ENCODE peak calls at places on chromosomes 1 and 21, in eight cellular contexts. One of them, this sample, is unnamed.

GRCh38 chr1:64686828-64687724 is 57.8 kb upstream of the RAVER2 start:
- DNase-seq in CD4-positive, alpha-beta memory T cell: peak
- DNase-seq in effector memory CD8-positive, alpha-beta T cell: peak
- DNase-seq in astrocyte of the cerebellum: peak
- DNase-seq in T-helper 9 cell: peak
- DNase-seq in T-helper 2 cell: no peak
- DNase-seq in HFFc6: peak
- DNase-seq in naive thymus-derived CD4-positive, alpha-beta T cell: peak
- DNase-seq in this sample: peak

GRCh38 chr1:55708781-55709180 is 493.6 kb upstream of the USP24 start:
- DNase-seq in naive thymus-derived CD4-positive, alpha-beta T cell: no peak
- DNase-seq in effector memory CD8-positive, alpha-beta T cell: no peak
- DNase-seq in T-helper 9 cell: no peak
- DNase-seq in astrocyte of the cerebellum: no peak
- DNase-seq in T-helper 2 cell: no peak
- DNase-seq in CD4-positive, alpha-beta memory T cell: no peak
- DNase-seq in HFFc6: no peak
- DNase-seq in this sample: no peak

GRCh38 chr1:197921235-197922069 is 4.3 kb downstream of the LHX9 start:
- DNase-seq in T-helper 2 cell: no peak
- DNase-seq in CD4-positive, alpha-beta memory T cell: no peak
- DNase-seq in effector memory CD8-positive, alpha-beta T cell: no peak
- DNase-seq in T-helper 9 cell: no peak
- DNase-seq in naive thymus-derived CD4-positive, alpha-beta T cell: no peak
- DNase-seq in HFFc6: no peak
- DNase-seq in astrocyte of the cerebellum: no peak
- DNase-seq in this sample: no peak

GRCh38 chr21:30257773-30258172 is 25.0 kb downstream of the KRTAP24-1 start:
- DNase-seq in HFFc6: no peak
- DNase-seq in astrocyte of the cerebellum: peak
- DNase-seq in effector memory CD8-positive, alpha-beta T cell: no peak
- DNase-seq in T-helper 9 cell: no peak
- DNase-seq in T-helper 2 cell: no peak
- DNase-seq in CD4-positive, alpha-beta memory T cell: no peak
- DNase-seq in naive thymus-derived CD4-positive, alpha-beta T cell: no peak
- DNase-seq in this sample: no peak

GRCh38 chr1:232613752-232614381 is 16.1 kb downstream of the SIPA1L2 start:
- DNase-seq in astrocyte of the cerebellum: peak
- DNase-seq in CD4-positive, alpha-beta memory T cell: no peak
- DNase-seq in HFFc6: no peak
- DNase-seq in effector memory CD8-positive, alpha-beta T cell: no peak
- DNase-seq in T-helper 2 cell: no peak
- DNase-seq in naive thymus-derived CD4-positive, alpha-beta T cell: no peak
- DNase-seq in T-helper 9 cell: no peak
- DNase-seq in this sample: no peak

GRCh38 chr1:58983159-58983558 is 199.3 kb upstream of the JUN start:
- DNase-seq in effector memory CD8-positive, alpha-beta T cell: no peak
- DNase-seq in astrocyte of the cerebellum: no peak
- DNase-seq in HFFc6: no peak
- DNase-seq in CD4-positive, alpha-beta memory T cell: no peak
- DNase-seq in T-helper 9 cell: no peak
- DNase-seq in T-helper 2 cell: no peak
- DNase-seq in naive thymus-derived CD4-positive, alpha-beta T cell: no peak
- DNase-seq in this sample: no peak

GRCh38 chr21:35438643-35439404 is 389.7 kb upstream of the RUNX1 start:
- DNase-seq in effector memory CD8-positive, alpha-beta T cell: no peak
- DNase-seq in naive thymus-derived CD4-positive, alpha-beta T cell: peak
- DNase-seq in astrocyte of the cerebellum: no peak
- DNase-seq in T-helper 9 cell: no peak
- DNase-seq in T-helper 2 cell: no peak
- DNase-seq in HFFc6: no peak
- DNase-seq in CD4-positive, alpha-beta memory T cell: no peak
- DNase-seq in this sample: no peak

GRCh38 chr1:48062353-48062752 is 65.2 kb upstream of the TRABD2B start:
- DNase-seq in T-helper 9 cell: no peak
- DNase-seq in naive thymus-derived CD4-positive, alpha-beta T cell: no peak
- DNase-seq in astrocyte of the cerebellum: no peak
- DNase-seq in T-helper 2 cell: no peak
- DNase-seq in HFFc6: no peak
- DNase-seq in effector memory CD8-positive, alpha-beta T cell: no peak
- DNase-seq in CD4-positive, alpha-beta memory T cell: no peak
- DNase-seq in this sample: no peak